ENCODE peak calls at places on chromosomes 4 and X, in eight cellular contexts. F is MM.1S, P is neural progenitor cell, G is hepatocyte, R is GM23338, X is HCT116, K is GM23248, U is SK-N-SH. S is an unnamed sample. For H3K79me2, the result is how much of the 10 kb centered on the place peaks cover.

GRCh38 chrX:54116391-54116790 is 66.7 kb downstream of the FAM120C start:
- DNase-seq in F (no peak), P (no peak), G (no peak), R (peak), X (no peak), K (no peak), U (no peak), S (no peak)

GRCh38 chrX:2710041-2710471 is 19.0 kb downstream of the CD99 start:
- DNase-seq in F (no peak), P (no peak), G (peak), R (no peak), X (peak), K (peak), U (no peak), S (no peak)

GRCh38 chr4:38056024-38056685 is 96.0 kb downstream of the PTTG2 start:
- DNase-seq in F (no peak), P (no peak), G (no peak), R (no peak), X (no peak), K (no peak), U (no peak), S (no peak)

GRCh38 chr4:1994935-1995334 is 13.8 kb downstream of the NELFA start:
- DNase-seq in F (peak), P (no peak), G (no peak), R (no peak), X (no peak), K (no peak), U (no peak), S (no peak)

GRCh38 chrX:130485870-130486269 is 84.1 kb downstream of the RBMX2 start:
- DNase-seq in F (no peak), P (no peak), G (no peak), R (no peak), X (no peak), K (no peak), U (no peak), S (no peak)

GRCh38 chrX:119234931-119235555 is 1.0 kb upstream of the PGRMC1 start:
- DNase-seq in F (no peak), P (peak), G (no peak), R (peak), X (no peak), K (peak), U (no peak), S (no peak)

GRCh38 chrX:134626434-134626833 is 31.8 kb downstream of the PLAC1 start:
- DNase-seq in F (no peak), P (no peak), G (no peak), R (no peak), X (no peak), K (peak), U (peak), S (no peak)

GRCh38 chrX:47316276-47317025 is 53.9 kb upstream of the ZNF157 start:
- DNase-seq in F (no peak), P (peak), G (no peak), R (peak), X (no peak), K (peak), U (peak), S (no peak)

GRCh38 chrX:145002776-145003175 is 244.5 kb upstream of the SPANXN1 start:
- DNase-seq in F (no peak), P (no peak), G (no peak), R (no peak), X (no peak), K (peak), U (no peak), S (no peak)

GRCh38 chr4:119238068-119238722 is 25.7 kb downstream of the USP53 start:
- DNase-seq in F (peak), P (no peak), G (no peak), R (no peak), X (no peak), K (no peak), U (no peak), S (no peak)

GRCh38 chr4:17055788-17056187 is 157.3 kb upstream of the LDB2 start:
- DNase-seq in F (no peak), P (no peak), G (no peak), R (no peak), X (no peak), K (peak), U (no peak), S (no peak)

GRCh38 chr4:85684676-85685075 is 209.7 kb downstream of the ARHGAP24 start:
- DNase-seq in F (no peak), P (peak), G (no peak), R (no peak), X (no peak), K (no peak), U (no peak), S (no peak)

GRCh38 chr4:85681194-85681803 is 206.3 kb downstream of the ARHGAP24 start:
- DNase-seq in F (no peak), P (no peak), G (no peak), R (no peak), X (no peak), K (peak), U (no peak), S (peak)

GRCh38 chr4:85682391-85682790 is 207.4 kb downstream of the ARHGAP24 start:
- DNase-seq in F (no peak), P (no peak), G (no peak), R (no peak), X (no peak), K (no peak), U (no peak), S (no peak)

GRCh38 chr4:85688055-85688740 is 213.2 kb downstream of the ARHGAP24 start:
- DNase-seq in F (no peak), P (no peak), G (no peak), R (no peak), X (no peak), K (no peak), U (no peak), S (no peak)

GRCh38 chr4:85686398-85686797 is 211.4 kb downstream of the ARHGAP24 start:
- DNase-seq in F (no peak), P (no peak), G (no peak), R (no peak), X (no peak), K (no peak), U (no peak), S (peak)
- TF ChIP-seq EZH2phosphoT487 in F (no peak), P (no peak), G (no peak), R (no peak), X (no peak), K (no peak), U (no peak), S (no peak)

GRCh38 chrX:132045456-132045855 is 22.4 kb downstream of the STK26 start:
- DNase-seq in F (no peak), P (no peak), G (no peak), R (peak), X (no peak), K (no peak), U (no peak), S (no peak)
- H3K79me2 ChIP-seq in F (under half), P (half or more), G (under half), R (half or more), X (under half), K (under half), U (under half), S (under half)

DNA sequence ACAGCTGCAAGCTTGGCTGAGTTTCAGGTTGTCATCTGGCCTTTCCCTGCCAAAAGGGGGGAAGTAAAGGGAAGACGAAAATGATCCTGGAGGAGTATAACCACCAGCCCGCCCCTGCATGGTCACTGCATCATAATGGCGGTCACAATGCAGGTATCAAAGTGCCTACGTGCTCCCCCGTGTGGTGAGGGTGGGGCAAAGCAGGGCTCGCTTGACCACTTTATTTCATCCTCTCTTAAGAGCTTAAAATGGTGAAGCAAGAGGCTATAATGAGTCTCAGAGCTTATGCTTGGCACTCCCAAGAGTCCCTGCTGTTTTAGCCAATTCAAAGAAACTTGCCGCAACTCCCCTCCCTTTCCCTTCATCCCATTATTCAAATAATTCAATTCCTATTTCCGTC is 105.6 kb downstream of the APOOL start:
- DNase-seq in F (peak), P (peak), G (no peak), R (peak), X (peak), K (peak), U (peak), S (peak)
- TF ChIP-seq EZH2phosphoT487 in F (no peak), P (no peak), G (no peak), R (no peak), X (no peak), K (no peak), U (no peak), S (no peak)

DNA sequence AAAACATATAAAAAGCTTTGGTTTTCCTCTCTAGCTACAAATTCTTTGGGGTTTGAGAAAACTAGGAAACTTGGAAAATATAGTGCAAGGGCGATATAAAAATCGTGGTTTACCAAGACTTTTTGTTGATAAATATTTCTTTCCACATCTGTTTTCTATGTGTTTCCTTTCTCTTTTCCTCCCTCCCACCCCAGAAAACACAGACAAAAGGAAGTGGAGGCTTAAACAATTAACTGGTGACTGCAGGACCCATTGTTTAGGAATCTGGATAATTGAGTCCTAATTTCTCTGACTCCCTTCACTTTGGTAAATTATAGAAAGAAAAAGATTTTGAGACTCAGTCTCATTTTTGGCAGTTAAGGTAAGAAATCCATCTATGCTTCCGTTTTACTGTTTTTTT is 203.8 kb downstream of the SPRY1 start:
- DNase-seq in F (no peak), P (peak), G (no peak), R (peak), X (no peak), K (no peak), U (no peak), S (no peak)
- H3K79me2 ChIP-seq in F (under half), P (under half), G (under half), R (under half), X (under half), K (under half), U (under half), S (under half)

DNA sequence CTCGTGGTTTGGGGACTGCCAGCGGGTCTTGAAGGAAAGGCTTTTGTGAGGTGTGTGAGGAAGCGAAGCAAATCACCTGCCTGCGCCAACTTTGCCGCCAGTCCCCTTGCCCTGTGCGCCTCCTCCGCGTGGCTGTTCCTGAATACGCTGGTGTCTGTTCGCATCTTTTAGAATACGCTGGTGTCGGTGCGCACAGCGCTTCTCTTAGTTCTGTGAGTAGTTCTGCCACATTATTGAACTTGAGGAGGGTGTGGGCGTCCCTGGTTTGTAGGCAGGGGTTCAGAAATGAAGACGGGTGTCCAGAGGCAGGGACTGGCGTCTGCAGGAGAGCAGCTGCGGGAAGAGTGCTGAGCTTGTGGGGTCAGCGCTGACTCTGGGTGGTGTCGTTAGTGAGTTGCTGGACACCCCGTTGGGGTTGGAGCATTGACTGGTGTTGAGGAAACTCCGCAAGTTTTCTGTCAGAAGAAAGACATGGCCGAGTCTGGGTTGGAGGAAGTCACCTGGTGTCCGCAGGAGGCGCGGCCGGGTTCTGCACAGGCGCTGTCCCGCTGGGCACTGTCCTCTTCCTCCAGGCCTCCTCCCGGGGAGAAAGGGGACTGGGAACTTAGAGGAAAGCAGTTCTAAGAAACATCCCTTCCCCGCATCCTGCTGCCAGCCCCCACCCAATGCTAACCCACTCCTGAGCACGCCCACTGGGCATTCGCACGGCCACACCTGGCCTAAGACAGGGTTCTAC is 952 bp downstream of the ZNF718 start:
- DNase-seq in F (no peak), P (peak), G (peak), R (peak), X (no peak), K (peak), U (no peak), S (peak)
- TF ChIP-seq EZH2phosphoT487 in F (no peak), P (no peak), G (no peak), R (no peak), X (no peak), K (no peak), U (no peak), S (no peak)

S was measured in OCI-LY7.